ENCODE peak calls at places on chromosomes 4 and X, in seven cellular contexts. P is right lobe of liver, U is OCI-LY7, N is Peyer's patch, E is ovary, Y is neural progenitor cell, B is A549. S is an unnamed sample. For H3K4me1, the result is how much of the 10 kb centered on the place peaks cover.

GRCh38 chr4:178140326-178140915 is 698.2 kb upstream of the AGA start:
- DNase-seq in Y (no peak), P (no peak), N (no peak), B (no peak), U (no peak), E (no peak), S (no peak)

GRCh38 chr4:89765966-89766365 is 71.0 kb downstream of the SNCA start:
- DNase-seq in B (no peak), Y (no peak), P (no peak), E (peak), N (no peak), U (no peak), S (no peak)

GRCh38 chrX:129931411-129932136 is 25.6 kb downstream of the UTP14A start:
- DNase-seq in N (peak), P (peak), U (peak), Y (peak), E (peak), B (peak), S (peak)

GRCh38 chrX:124018031-124018430 is 56.5 kb downstream of the STAG2 start:
- DNase-seq in U (peak), N (no peak), E (no peak), P (no peak), B (no peak), Y (no peak), S (no peak)

GRCh38 chrX:39000802-39001201 is 199.5 kb downstream of the MID1IP1 start:
- DNase-seq in Y (no peak), P (no peak), B (no peak), E (no peak), U (no peak), N (no peak), S (peak)

GRCh38 chr4:37455301-37456062 is 210.9 kb downstream of the NWD2 start:
- DNase-seq in P (peak), E (no peak), U (no peak), N (no peak), Y (no peak), B (no peak), S (peak)

GRCh38 chr4:80431203-80431602 is 95.7 kb downstream of the CFAP299 start:
- DNase-seq in U (no peak), B (no peak), P (no peak), N (no peak), E (no peak), Y (no peak), S (no peak)

GRCh38 chr4:6560416-6561172 is 14.4 kb upstream of the MAN2B2 start:
- DNase-seq in E (no peak), N (no peak), U (no peak), B (no peak), Y (no peak), P (no peak), S (no peak)

GRCh38 chr4:38759077-38759789 is 23.6 kb downstream of the TLR10 start:
- DNase-seq in P (peak), E (peak), U (peak), N (peak), Y (peak), B (peak), S (peak)

GRCh38 chr4:8123389-8123788 is 35.2 kb downstream of the ABLIM2 start:
- DNase-seq in E (no peak), N (no peak), Y (peak), P (no peak), B (no peak), U (no peak), S (no peak)

GRCh38 chr4:109998867-109999303 is 86.2 kb downstream of the EGF start:
- DNase-seq in U (peak), E (no peak), B (peak), P (no peak), Y (peak), N (no peak), S (peak)

GRCh38 chrX:53188763-53189162 is 36.2 kb downstream of the KDM5C start:
- DNase-seq in P (no peak), Y (no peak), E (no peak), B (no peak), N (no peak), U (no peak), S (no peak)

GRCh38 chrX:11349661-11350337 is 56.6 kb downstream of the AMELX start:
- DNase-seq in N (no peak), E (no peak), P (no peak), Y (no peak), U (no peak), B (no peak), S (no peak)
- H3K27ac ChIP-seq in N (peak), E (no peak), P (no peak), Y (no peak), U (no peak), B (no peak), S (no peak)

DNA sequence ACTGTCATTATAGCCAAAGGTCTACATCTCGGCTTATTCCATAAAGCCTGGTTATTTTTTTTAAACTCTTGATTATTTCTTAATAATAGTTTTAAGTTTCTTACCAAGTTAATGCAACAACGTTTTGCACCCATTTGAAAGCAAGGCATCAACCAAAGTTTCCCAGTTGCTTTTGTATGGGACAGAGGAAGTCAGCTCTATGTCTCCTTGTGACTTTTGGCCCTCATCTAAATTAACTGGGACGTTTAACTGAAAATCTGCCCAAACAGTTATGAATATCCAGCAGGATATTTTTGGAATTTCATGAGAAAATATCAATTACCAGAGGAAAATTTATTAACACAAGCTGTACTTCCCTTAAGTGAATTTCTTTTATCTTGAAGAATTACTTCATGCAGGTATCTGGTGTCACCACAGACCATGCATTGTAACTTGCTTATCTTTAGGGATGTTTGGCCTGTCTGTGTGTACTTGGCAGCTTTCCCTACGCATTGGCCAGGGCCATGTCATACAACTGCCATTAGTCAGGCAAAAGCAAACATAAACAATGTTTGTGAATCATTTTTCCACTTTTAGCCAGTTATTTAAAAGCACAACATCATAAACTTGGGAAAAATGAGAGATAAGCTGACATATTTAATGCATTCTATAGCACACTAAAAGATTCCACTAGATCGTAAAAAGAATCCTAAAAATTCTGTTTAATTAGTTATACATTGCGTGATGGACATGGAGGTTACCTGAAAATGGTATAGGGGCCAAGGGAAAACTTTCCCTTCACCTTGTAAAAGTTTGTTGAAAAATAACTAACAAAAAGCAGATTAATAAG is 101.4 kb upstream of the PDE5A start:
- DNase-seq in P (peak), N (no peak), Y (no peak), U (no peak), E (no peak), B (peak), S (peak)
- H3K4me1 ChIP-seq in P (under half), N (under half), Y (under half), U (under half), E (under half), B (under half), S (under half)

GRCh38 chrX:75522565-75523411 is at the start of gene ZDHHC15:
- DNase-seq in E (peak), B (no peak), N (no peak), Y (peak), U (no peak), P (no peak), S (no peak)
- H3K27ac ChIP-seq in E (peak), B (no peak), N (peak), Y (no peak), U (no peak), P (no peak), S (no peak)

GRCh38 chr4:98516441-98517323 is 141.7 kb downstream of the TSPAN5 start:
- DNase-seq in N (no peak), P (no peak), B (no peak), U (no peak), E (peak), Y (no peak), S (no peak)
- H3K4me1 ChIP-seq in N (under half), P (under half), B (under half), U (under half), E (under half), Y (under half), S (under half)